ENCODE peak calls at places on chromosomes 4 and X, in four cellular contexts. X is skeletal muscle cell, O is kidney glomerular epithelial cell, L is NT2/D1. E is an unnamed sample.

GRCh38 chr4:7960790-7961655 is 21.4 kb upstream of the AFAP1 start:
- DNase-seq in X (peak; percentile 99), O (peak; percentile 96), L (no peak), E (peak; percentile 100)

GRCh38 chrX:10126044-10126443 is 30.7 kb upstream of the CLCN4 start:
- DNase-seq in X (no peak), O (no peak), L (no peak), E (no peak)

GRCh38 chr4:1593038-1593417 is 91.1 kb downstream of the FAM53A start:
- DNase-seq in X (no peak), O (no peak), L (no peak), E (no peak)

GRCh38 chrX:84453351-84454246 is 48.7 kb downstream of the HDX start:
- DNase-seq in X (no peak), O (no peak), L (no peak), E (no peak)

GRCh38 chr4:38675167-38676121 is 11.4 kb downstream of the KLF3 start:
- DNase-seq in X (peak; percentile 56), O (peak; percentile 78), L (no peak), E (peak; percentile 68)

GRCh38 chrX:121000589-121000988 is 15.0 kb upstream of the CT47A1 start:
- DNase-seq in X (no peak), O (no peak), L (peak; percentile 23), E (no peak)

GRCh38 chrX:51759055-51759454 is 15.8 kb downstream of the GSPT2 start:
- DNase-seq in X (no peak), O (no peak), L (no peak), E (no peak)

GRCh38 chr4:59553063-59553738 is 1646.9 kb upstream of the ADGRL3 start:
- DNase-seq in X (no peak), O (no peak), L (no peak), E (peak; percentile 25)

GRCh38 chr4:41632481-41633073 is 94.6 kb downstream of the LIMCH1 start:
- DNase-seq in X (no peak), O (no peak), L (no peak), E (no peak)

GRCh38 chr4:140004580-140005314 is 149.2 kb downstream of the MAML3 start:
- DNase-seq in X (no peak), O (no peak), L (no peak), E (peak; percentile 65)